ENCODE peak calls at places on chromosomes 13 and 19, in six cellular contexts. M, A, W, D, E and T are unnamed samples.

GRCh38 chr13:92966341-92966740 is 260.3 kb upstream of the GPC6 start:
- DNase-seq in A (no peak), W (no peak), E (no peak), M (no peak), D (no peak), T (no peak)

GRCh38 chr13:113096052-113096744 is 9.4 kb upstream of the F7 start:
- DNase-seq in M (no peak), W (no peak), A (no peak), E (no peak), D (no peak), T (no peak)

GRCh38 chr13:51221674-51222509 is at the start of gene FAM124A:
- DNase-seq in D (no peak), M (peak; percentile 30), W (peak; percentile 23), E (no peak), A (no peak), T (no peak)

GRCh38 chr13:52036037-52036436 is 11.5 kb downstream of the UTP14C start:
- DNase-seq in A (no peak), E (no peak), W (no peak), M (no peak), D (no peak), T (no peak)

GRCh38 chr19:55165952-55166529 is 372 bp downstream of the DNAAF3 start:
- DNase-seq in W (peak; percentile 95), E (no peak), D (no peak), A (no peak), M (no peak), T (peak; percentile 66)

GRCh38 chr19:3455393-3455955 is 24.9 kb downstream of the SMIM24 start:
- DNase-seq in A (no peak), E (no peak), M (no peak), W (no peak), D (no peak), T (no peak)

GRCh38 chr19:10762656-10763055 is 44.8 kb downstream of the DNM2 start:
- DNase-seq in M (no peak), W (peak; percentile 54), A (no peak), D (no peak), E (no peak), T (no peak)

GRCh38 chr13:23644527-23644926 is 74.3 kb downstream of the TNFRSF19 start:
- DNase-seq in A (no peak), E (no peak), D (no peak), W (no peak), M (no peak), T (no peak)

GRCh38 chr13:27034678-27035111 is 136.9 kb downstream of the USP12 start:
- DNase-seq in W (no peak), E (no peak), D (no peak), A (no peak), M (no peak), T (no peak)

GRCh38 chr13:51241720-51242119 is 19.5 kb downstream of the FAM124A start:
- DNase-seq in M (no peak), E (no peak), A (no peak), D (no peak), W (no peak), T (no peak)

GRCh38 chr19:46919324-46919723 is 58.5 kb downstream of the ARHGAP35 start:
- DNase-seq in M (no peak), A (no peak), W (no peak), E (no peak), D (no peak), T (no peak)

GRCh38 chr19:7355151-7355845 is 6.6 kb downstream of the ARHGEF18 start:
- DNase-seq in W (no peak), E (no peak), D (no peak), M (no peak), A (no peak), T (no peak)

GRCh38 chr13:33033361-33033812 is 17.2 kb downstream of the KL start:
- DNase-seq in M (no peak), D (no peak), E (no peak), A (no peak), W (no peak), T (no peak)

GRCh38 chr13:26679411-26679810 is 81.2 kb downstream of the GPR12 start:
- DNase-seq in M (no peak), W (no peak), D (no peak), E (peak; percentile 24), A (no peak), T (no peak)

GRCh38 chr13:28423010-28423409 is 71.9 kb downstream of the FLT1 start:
- DNase-seq in E (no peak), A (peak; percentile 17), W (no peak), M (no peak), D (peak; percentile 47), T (no peak)

GRCh38 chr13:36193151-36193855 is 21.1 kb downstream of the SOHLH2 start:
- DNase-seq in M (no peak), W (no peak), E (no peak), A (no peak), D (no peak), T (no peak)

GRCh38 chr13:112185466-112185865 is 118.5 kb downstream of the SOX1 start:
- DNase-seq in M (no peak), D (no peak), W (no peak), A (no peak), E (no peak), T (no peak)

GRCh38 chr13:59677966-59678814 is 485.5 kb downstream of the DIAPH3 start:
- DNase-seq in A (no peak), E (peak; percentile 43), W (peak; percentile 41), D (no peak), M (no peak), T (no peak)

GRCh38 chr19:52993342-52994178 is 20.2 kb upstream of the ERVV-1 start:
- DNase-seq in A (peak; percentile 64), E (peak; percentile 55), D (peak; percentile 67), W (peak; percentile 13), M (peak; percentile 80), T (peak; percentile 50)

GRCh38 chr19:2540646-2541454 is 64.9 kb downstream of the GADD45B start:
- DNase-seq in E (peak; percentile 95), D (peak; percentile 84), A (peak; percentile 73), W (peak; percentile 97), M (peak; percentile 83), T (no peak)

GRCh38 chr19:35513975-35514809 is 743 bp upstream of the DMKN start:
- DNase-seq in E (no peak), W (no peak), D (no peak), M (no peak), A (no peak), T (no peak)

GRCh38 chr19:55472463-55472862 is 4.0 kb upstream of the ZNF628 start:
- DNase-seq in M (no peak), D (no peak), E (no peak), A (no peak), W (peak; percentile 80), T (no peak)

GRCh38 chr19:47509973-47510372 is 4.9 kb downstream of the NAPA start:
- DNase-seq in M (no peak), A (no peak), E (no peak), D (peak; percentile 48), W (no peak), T (no peak)

GRCh38 chr13:104006625-104007061 is 940.4 kb upstream of the SLC10A2 start:
- DNase-seq in D (no peak), W (no peak), M (no peak), A (no peak), E (no peak), T (no peak)

GRCh38 chr13:44853641-44854040 is 135.6 kb downstream of the NUFIP1 start:
- DNase-seq in D (peak; percentile 36), W (peak; percentile 71), E (no peak), M (no peak), A (no peak), T (peak; percentile 98)

GRCh38 chr13:47901451-47901850 is 99.6 kb downstream of the SUCLA2 start:
- DNase-seq in E (no peak), D (no peak), M (no peak), W (no peak), A (no peak), T (no peak)

GRCh38 chr19:47176627-47177090 is 46.0 kb downstream of the SAE1 start:
- DNase-seq in E (peak; percentile 85), D (no peak), W (no peak), M (no peak), A (no peak), T (no peak)

GRCh38 chr13:30618938-30619289 is 1.2 kb downstream of the USPL1 start:
- DNase-seq in D (no peak), W (no peak), M (no peak), E (no peak), A (no peak), T (no peak)

GRCh38 chr13:95485518-95486144 is 66.9 kb upstream of the CLDN10 start:
- DNase-seq in W (no peak), D (no peak), M (no peak), A (no peak), E (no peak), T (no peak)

GRCh38 chr19:45103200-45103624 is 10.2 kb downstream of the PPP1R37 start:
- DNase-seq in W (no peak), A (no peak), E (no peak), M (no peak), D (no peak), T (no peak)
- H3K4me3 ChIP-seq in W (no peak overlapping the region), A (peak overlapping the region; percentile 15), E (no peak overlapping the region), M (no peak overlapping the region), D (no peak overlapping the region), T (no peak overlapping the region)

DNA sequence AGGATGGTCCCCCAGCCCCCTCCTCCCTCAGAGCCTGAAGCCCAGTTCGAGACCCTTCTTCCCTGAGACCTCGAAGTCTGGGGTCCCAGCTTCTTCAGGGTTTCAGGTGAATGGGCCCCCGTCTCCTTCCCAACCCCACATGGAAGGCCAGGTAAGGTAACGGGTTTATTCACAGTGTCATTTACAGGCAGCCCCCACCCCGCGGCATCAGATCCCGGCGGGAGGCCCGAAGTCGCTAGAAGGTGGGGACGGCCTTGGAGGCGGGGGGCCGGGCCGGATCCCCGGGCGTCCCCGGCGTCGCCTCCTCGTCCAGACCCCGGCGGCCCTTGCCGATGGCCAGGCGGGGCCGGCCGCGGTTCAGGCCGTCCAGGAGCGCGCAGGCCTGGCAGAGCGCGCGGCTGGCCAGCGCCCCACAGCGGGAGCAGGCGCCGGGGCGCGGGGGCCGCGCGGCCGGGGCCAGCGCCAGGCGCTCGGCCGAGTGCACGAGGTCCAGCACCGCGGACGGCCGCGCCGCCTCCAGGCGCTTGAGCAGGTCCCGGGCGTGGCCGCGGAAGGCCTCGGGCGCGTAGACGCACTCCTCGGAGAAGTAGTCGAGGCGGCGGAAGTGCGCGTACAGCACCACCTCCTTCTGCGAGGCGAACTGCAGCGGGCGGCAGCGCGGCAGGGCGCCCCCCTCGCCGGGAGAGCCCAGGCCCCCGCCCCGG is 9.7 kb downstream of the CTU1 start:
- DNase-seq in E (no peak), A (no peak), M (peak; percentile 43), D (no peak), W (no peak), T (no peak)
- TF ChIP-seq CTCF in E (no peak), A (peak; percentile 17), M (peak; percentile 10), D (no peak), W (no peak), T (no peak)

DNA sequence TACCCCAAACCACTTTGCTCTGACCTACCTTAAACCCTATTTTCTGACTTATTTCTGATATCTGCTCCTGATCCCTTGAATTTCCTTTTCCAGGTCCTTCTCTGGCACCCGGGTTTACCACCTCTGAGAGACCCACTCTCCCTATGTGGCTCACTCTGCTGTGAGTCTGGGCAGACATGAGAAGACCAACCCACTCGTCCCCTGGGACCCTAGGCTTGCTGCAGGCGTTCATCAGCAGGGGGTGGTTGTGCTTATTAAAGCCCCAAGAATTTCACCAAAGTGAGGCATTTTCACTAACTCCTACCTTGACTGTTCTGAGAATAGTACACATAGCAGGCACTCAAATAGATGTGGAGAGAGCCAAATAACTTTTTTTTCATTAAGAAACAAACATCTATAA is 220.1 kb downstream of the KLF12 start:
- DNase-seq in W (no peak), D (no peak), M (no peak), E (no peak), A (no peak), T (no peak)
- H3K4me3 ChIP-seq in W (no peak overlapping the region), D (no peak overlapping the region), M (no peak overlapping the region), E (no peak overlapping the region), A (no peak overlapping the region), T (no peak overlapping the region)

GRCh38 chr13:85798999-85799646 is at the start of gene SLITRK6:
- DNase-seq in M (no peak), A (no peak), W (peak; percentile 81), E (peak; percentile 67), D (peak; percentile 40), T (peak; percentile 93)
- TF ChIP-seq CTCF in M (no peak), A (no peak), W (peak; percentile 9), E (peak; percentile 41), D (no peak), T (peak; percentile 51)